ENCODE peak calls at places on chromosomes 16 and 17, in eight cellular contexts. P, D, Z, E, M, U, S and F are unnamed samples.
A peak's percentile ranks its signal among the peaks of the same experiment; 100 is the strongest.

GRCh38 chr17:82964851-82965341 is 114.5 kb upstream of the METRNL start:
- DNase-seq in Z (peak; percentile 38), U (no peak), D (no peak), M (no peak), S (no peak), P (no peak), E (no peak), F (no peak)

GRCh38 chr17:58337600-58338453 is 9.2 kb upstream of the TSPOAP1 start:
- DNase-seq in U (peak; percentile 83), M (peak; percentile 38), D (no peak), P (peak; percentile 88), Z (peak; percentile 78), E (peak; percentile 94), S (peak; percentile 71), F (peak; percentile 39)

GRCh38 chr16:16009396-16009795 is 60.0 kb downstream of the ABCC1 start:
- DNase-seq in E (no peak), P (no peak), Z (no peak), S (no peak), D (no peak), M (no peak), U (no peak), F (no peak)

GRCh38 chr16:28974007-28974436 is 556 bp upstream of the SPNS1 start:
- DNase-seq in D (peak; percentile 81), S (peak; percentile 30), M (no peak), Z (peak; percentile 60), U (no peak), P (no peak), E (peak; percentile 50), F (peak; percentile 53)

GRCh38 chr16:58516768-58517107 is 1.4 kb downstream of the SETD6 start:
- DNase-seq in Z (no peak), D (no peak), P (no peak), U (no peak), S (no peak), E (no peak), M (no peak), F (no peak)

GRCh38 chr16:11242658-11243057 is 13.3 kb downstream of the SOCS1 start:
- DNase-seq in M (no peak), U (no peak), Z (no peak), D (no peak), P (no peak), S (no peak), E (no peak), F (no peak)

GRCh38 chr17:37512442-37513070 is 22.9 kb downstream of the DUSP14 start:
- DNase-seq in Z (no peak), U (no peak), E (no peak), P (no peak), S (no peak), M (no peak), D (no peak), F (no peak)

GRCh38 chr17:61201211-61201610 is 198.4 kb upstream of the TBX2 start:
- DNase-seq in Z (no peak), S (no peak), E (no peak), U (no peak), P (no peak), D (no peak), M (no peak), F (peak; percentile 5)

GRCh38 chr16:75801307-75801706 is 75.0 kb upstream of the CPHXL start:
- DNase-seq in M (no peak), E (no peak), D (no peak), S (no peak), P (no peak), Z (no peak), U (no peak), F (no peak)

GRCh38 chr16:87563714-87564523 is 38.4 kb upstream of the JPH3 start:
- DNase-seq in P (no peak), U (no peak), D (no peak), Z (no peak), M (no peak), E (no peak), S (no peak), F (no peak)

GRCh38 chr16:27314161-27314723 is 468 bp downstream of the IL4R start:
- DNase-seq in D (peak; percentile 31), U (no peak), M (no peak), E (peak; percentile 75), P (peak; percentile 26), S (peak; percentile 46), Z (no peak), F (peak; percentile 82)

GRCh38 chr17:73863761-73864535 is 219.7 kb upstream of the SDK2 start:
- DNase-seq in E (no peak), S (no peak), Z (no peak), D (no peak), U (no peak), P (no peak), M (no peak), F (no peak)